ENCODE peak calls at places on chromosomes 12 and 14, in six cellular contexts. U is GM12878, H is HepG2, K is SK-N-SH, X is H1, R is K562. W is an unnamed sample.

GRCh38 chr12:4700621-4701026 is 19.6 kb upstream of the GALNT8 start:
- DNase-seq in H (no peak), R (no peak), U (no peak), K (no peak), X (no peak), W (peak)

GRCh38 chr12:1781770-1782169 is 38.6 kb upstream of the LRTM2 start:
- DNase-seq in X (no peak), U (no peak), R (no peak), K (no peak), H (peak), W (no peak)

GRCh38 chr12:18955594-18955993 is 173.9 kb upstream of the PLEKHA5 start:
- DNase-seq in K (no peak), X (no peak), H (no peak), U (no peak), R (no peak), W (no peak)

GRCh38 chr12:2868986-2869385 is 8.0 kb downstream of the FOXM1 start:
- DNase-seq in U (no peak), K (no peak), H (no peak), R (no peak), X (no peak), W (no peak)

GRCh38 chr12:79020106-79020505 is 155.5 kb downstream of the SYT1 start:
- DNase-seq in U (no peak), R (no peak), K (peak), X (no peak), H (no peak), W (no peak)

GRCh38 chr14:33534636-33535035 is 416.2 kb downstream of the EGLN3 start:
- DNase-seq in X (no peak), U (no peak), K (no peak), H (no peak), R (no peak), W (no peak)

GRCh38 chr12:121767525-121768016 is 25.9 kb downstream of the RHOF start:
- DNase-seq in K (peak), U (no peak), X (no peak), H (no peak), R (no peak), W (no peak)

GRCh38 chr12:80794506-80794905 is 77.8 kb downstream of the MYF5 start:
- DNase-seq in K (no peak), H (no peak), U (no peak), R (no peak), X (no peak), W (no peak)

GRCh38 chr12:49832836-49833421 is 4.7 kb upstream of the NCKAP5L start:
- DNase-seq in X (no peak), U (no peak), R (no peak), H (no peak), K (no peak), W (no peak)

GRCh38 chr14:50839048-50839447 is 8.1 kb upstream of the NIN start:
- DNase-seq in R (no peak), X (no peak), H (peak), U (no peak), K (no peak), W (no peak)

GRCh38 chr14:52059614-52060013 is 9.2 kb downstream of the NID2 start:
- DNase-seq in R (no peak), H (no peak), U (no peak), K (no peak), X (no peak), W (no peak)

GRCh38 chr14:26056232-26056631 is 541.6 kb downstream of the NOVA1 start:
- DNase-seq in K (no peak), H (no peak), X (no peak), U (no peak), R (no peak), W (no peak)

GRCh38 chr12:118402251-118402650 is 25.9 kb downstream of the SUDS3 start:
- DNase-seq in R (no peak), U (no peak), X (no peak), H (no peak), K (no peak), W (no peak)

GRCh38 chr12:13594731-13595514 is 386.5 kb downstream of the GRIN2B start:
- DNase-seq in U (no peak), K (no peak), X (no peak), R (no peak), H (no peak), W (no peak)

GRCh38 chr12:94997726-94998125 is 5.8 kb downstream of the NDUFA12 start:
- DNase-seq in U (no peak), H (no peak), R (no peak), X (no peak), K (no peak), W (no peak)

GRCh38 chr12:95700316-95700785 is 90.2 kb downstream of the NTN4 start:
- DNase-seq in K (no peak), X (no peak), U (peak), R (no peak), H (no peak), W (no peak)

GRCh38 chr14:31326111-31326510 is 94.2 kb downstream of the HEATR5A start:
- DNase-seq in H (peak), X (no peak), R (no peak), K (no peak), U (no peak), W (no peak)

GRCh38 chr14:106841701-106842100 is 1315.3 kb downstream of the TMEM121 start:
- DNase-seq in U (no peak), X (no peak), R (no peak), K (no peak), H (no peak), W (no peak)

DNA sequence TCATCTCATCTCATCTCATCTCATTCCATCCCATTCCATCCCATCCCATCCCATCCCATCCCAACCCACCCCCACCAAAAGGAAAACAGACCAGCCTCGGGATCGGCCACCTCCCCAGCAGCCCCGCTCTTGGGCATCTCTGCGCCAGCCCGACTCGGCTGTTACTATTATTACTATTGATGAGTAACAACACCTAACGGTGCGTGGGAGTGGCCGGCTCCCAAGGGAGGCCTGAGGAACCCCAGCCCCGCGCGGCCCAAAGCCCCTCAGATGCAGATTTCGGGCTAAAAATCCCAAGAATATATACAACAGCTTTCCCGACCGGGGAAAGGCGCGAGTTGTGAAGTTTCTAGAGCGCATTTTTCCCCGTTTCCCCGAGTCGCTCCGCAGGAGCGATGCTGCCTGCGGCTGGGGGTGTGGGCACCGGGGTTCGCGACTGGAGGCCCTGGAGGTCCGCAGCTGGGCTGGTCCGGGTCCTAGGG is 594 bp downstream of the NT5DC3 start:
- DNase-seq in K (peak), H (no peak), X (no peak), R (peak), U (no peak), W (no peak)
- TF ChIP-seq GABPA in K (no peak), H (no peak), X (no peak), R (no peak), U (no peak), W (no peak)

DNA sequence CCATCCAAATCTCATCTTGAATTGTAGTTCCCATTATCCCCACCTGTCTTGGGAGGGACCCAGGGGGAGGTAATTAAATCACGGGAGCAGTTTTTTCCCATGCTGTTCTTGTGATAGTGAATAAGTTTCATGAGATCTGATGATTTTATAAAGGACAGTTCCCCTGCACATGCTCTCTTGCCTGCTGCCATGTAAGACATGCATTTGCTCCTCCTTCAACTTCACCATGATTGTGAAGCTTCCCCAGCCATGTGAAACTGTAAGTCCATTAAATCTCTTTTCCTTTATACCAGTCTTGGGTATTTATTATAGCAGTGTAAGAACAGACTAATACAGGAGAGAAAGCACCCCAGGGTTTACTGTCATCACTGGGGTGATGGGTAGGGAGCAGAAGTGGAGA is 220.4 kb upstream of the NUDT4 start:
- DNase-seq in R (no peak), H (no peak), K (no peak), X (no peak), U (no peak), W (no peak)
- H3K27ac ChIP-seq in R (no peak), H (no peak), K (no peak), X (no peak), U (no peak), W (no peak)

GRCh38 chr14:23437142-23438129 is 2.0 kb upstream of the MYH7 start:
- DNase-seq in H (no peak), K (no peak), X (peak), R (no peak), U (no peak), W (no peak)
- TF ChIP-seq GABPA in H (no peak), K (no peak), X (no peak), R (no peak), U (no peak), W (no peak)

GRCh38 chr14:95363468-95363954 is 43.8 kb upstream of the CLMN start:
- DNase-seq in U (peak), H (no peak), R (no peak), X (peak), K (no peak), W (no peak)
- H3K27ac ChIP-seq in U (no peak), H (no peak), R (no peak), X (no peak), K (no peak), W (no peak)

GRCh38 chr12:69991683-69992297 is 166.8 kb downstream of the MYRFL start:
- DNase-seq in X (no peak), U (no peak), H (no peak), K (peak), R (no peak), W (no peak)
- TF ChIP-seq GABPA in X (no peak), U (no peak), H (no peak), K (no peak), R (no peak), W (no peak)

GRCh38 chr14:56378474-56378873 is 201.1 kb upstream of the TMEM260 start:
- DNase-seq in X (no peak), U (no peak), R (no peak), K (no peak), H (no peak), W (no peak)
- H3K27ac ChIP-seq in X (no peak), U (no peak), R (no peak), K (no peak), H (no peak), W (no peak)

DNA sequence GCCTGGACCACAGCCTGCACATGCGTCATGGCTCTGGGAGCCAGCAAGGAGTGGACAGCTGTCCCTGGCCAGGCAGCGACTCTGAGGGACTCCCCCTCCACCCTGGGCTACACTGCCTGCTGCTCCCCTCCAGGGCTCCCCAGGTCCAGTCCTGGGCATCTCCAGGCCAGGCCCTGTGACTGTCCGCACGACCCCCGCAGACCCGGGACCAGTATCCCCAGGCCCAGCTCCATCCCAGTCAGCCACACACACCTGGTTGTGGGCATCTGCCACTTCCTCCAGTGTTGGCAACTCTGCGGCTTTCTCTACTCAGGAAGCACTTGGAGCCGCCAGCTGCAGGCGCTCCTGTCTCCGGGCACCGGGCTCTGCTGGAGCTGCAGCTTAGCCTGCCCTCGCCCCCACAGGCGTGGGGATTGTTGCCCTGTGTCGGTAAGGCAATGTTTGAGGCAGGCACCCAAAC is 2.4 kb downstream of the ULK1 start:
- DNase-seq in R (no peak), H (no peak), U (no peak), K (peak), X (peak), W (no peak)
- TF ChIP-seq GABPA in R (no peak), H (no peak), U (no peak), K (no peak), X (no peak), W (peak)

DNA sequence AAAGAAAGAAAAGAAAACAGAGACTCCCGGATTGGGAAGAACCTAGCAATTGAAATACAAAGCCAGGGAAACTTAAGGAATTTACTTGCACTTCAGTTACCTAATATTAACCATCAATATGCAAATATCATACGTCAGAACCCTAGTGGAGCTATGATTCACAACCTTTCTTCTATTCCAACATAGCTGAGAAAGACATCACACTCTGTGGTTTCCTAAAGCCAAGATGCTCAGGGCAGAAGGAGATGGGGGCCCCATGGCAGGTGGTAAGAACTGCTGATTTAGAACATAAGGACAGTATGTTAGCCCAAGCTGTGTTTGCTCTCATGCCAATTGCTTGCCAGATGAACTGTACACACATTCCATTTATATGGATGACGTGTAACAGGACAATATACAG is 34.7 kb downstream of the HECTD4 start:
- DNase-seq in U (no peak), R (no peak), H (no peak), X (no peak), K (no peak), W (no peak)
- H3K27ac ChIP-seq in U (no peak), R (no peak), H (no peak), X (no peak), K (no peak), W (no peak)

GRCh38 chr12:92568631-92569128 is 134.1 kb upstream of the PLEKHG7 start:
- DNase-seq in K (no peak), U (no peak), R (no peak), H (no peak), X (no peak), W (no peak)

GRCh38 chr12:92573104-92573503 is 129.7 kb upstream of the PLEKHG7 start:
- DNase-seq in H (no peak), U (no peak), K (no peak), R (no peak), X (no peak), W (no peak)

GRCh38 chr12:92571169-92571568 is 131.6 kb upstream of the PLEKHG7 start:
- DNase-seq in K (no peak), R (no peak), H (no peak), X (no peak), U (no peak), W (no peak)

GRCh38 chr12:92571844-92572543 is 130.8 kb upstream of the PLEKHG7 start:
- DNase-seq in K (no peak), R (no peak), U (no peak), H (no peak), X (no peak), W (no peak)

GRCh38 chr12:92570056-92570753 is 132.6 kb upstream of the PLEKHG7 start:
- DNase-seq in U (peak), H (peak), X (peak), K (peak), R (peak), W (no peak)
- TF ChIP-seq GABPA in U (peak), H (no peak), X (no peak), K (no peak), R (no peak), W (no peak)

DNA sequence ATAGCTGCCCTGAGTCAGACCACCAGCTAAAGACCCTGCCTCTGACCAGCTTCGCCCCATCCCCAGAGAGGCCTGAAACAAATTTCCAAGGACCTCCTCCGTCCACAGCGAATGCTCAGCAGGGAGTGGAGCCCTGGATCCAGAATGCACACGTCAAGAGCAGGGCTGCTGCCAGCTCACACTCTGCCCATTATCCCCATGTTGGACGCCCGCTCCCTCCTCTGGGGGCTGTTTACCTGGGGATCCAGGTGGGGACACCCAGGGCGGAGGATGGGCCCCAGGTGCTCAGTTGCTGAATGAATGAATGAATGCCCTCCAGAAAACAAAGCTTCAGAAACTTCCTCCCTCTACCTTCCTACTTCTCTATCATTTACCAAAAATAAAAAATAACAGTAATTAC is 18.1 kb downstream of the BCL11B start:
- DNase-seq in X (no peak), H (no peak), U (no peak), R (no peak), K (no peak), W (no peak)
- H3K27ac ChIP-seq in X (no peak), H (no peak), U (no peak), R (no peak), K (no peak), W (no peak)